ENCODE peak calls at places on chromosome 16, in ten cellular contexts. E, W, N, Z, O, X, F, A, J and P are unnamed samples.
A peak's percentile ranks its signal among the peaks of the same experiment; 100 is the strongest.

GRCh38 chr16:88681709-88682451 is 4.4 kb downstream of the SNAI3 start:
- DNase-seq in E (no peak), X (peak; percentile 60), F (no peak), Z (no peak), N (no peak), W (peak; percentile 87), J (no peak), O (no peak), A (peak; percentile 55), P (peak; percentile 86)

GRCh38 chr16:86252596-86252995 is 257.7 kb upstream of the FOXF1 start:
- DNase-seq in F (no peak), Z (peak; percentile 9), W (no peak), J (no peak), X (no peak), A (no peak), N (no peak), O (peak; percentile 27), E (peak; percentile 35), P (no peak)

GRCh38 chr16:58094791-58095574 is 34.2 kb downstream of the CFAP20 start:
- DNase-seq in N (no peak), W (peak; percentile 38), O (no peak), J (no peak), E (no peak), A (no peak), F (no peak), X (no peak), Z (no peak), P (no peak)

GRCh38 chr16:22007509-22008214 is at the start of gene MOSMO:
- DNase-seq in F (peak; percentile 40), J (peak; percentile 82), W (peak; percentile 88), Z (peak; percentile 68), E (peak; percentile 46), O (peak; percentile 69), X (peak; percentile 55), A (peak; percentile 80), N (peak; percentile 57), P (peak; percentile 94)

GRCh38 chr16:79286646-79287423 is 313.7 kb downstream of the MAF start:
- DNase-seq in W (peak; percentile 72), Z (no peak), N (no peak), O (peak; percentile 25), A (peak; percentile 51), X (no peak), J (peak; percentile 80), E (no peak), F (no peak), P (no peak)

GRCh38 chr16:86573646-86574508 is 4.5 kb upstream of the FOXL1 start:
- DNase-seq in A (no peak), N (no peak), Z (no peak), E (no peak), W (no peak), J (no peak), X (no peak), O (no peak), F (no peak), P (no peak)

GRCh38 chr16:12484426-12484825 is 319.3 kb downstream of the CPPED1 start:
- DNase-seq in F (no peak), X (no peak), A (no peak), N (no peak), J (no peak), Z (no peak), E (no peak), O (no peak), W (no peak), P (no peak)

GRCh38 chr16:90078594-90078895 is 1.4 kb upstream of the PRDM7 start:
- DNase-seq in J (no peak), Z (no peak), W (no peak), A (no peak), N (no peak), X (no peak), F (no peak), O (no peak), E (no peak), P (no peak)

GRCh38 chr16:855471-855870 is 54.9 kb upstream of the GNG13 start:
- DNase-seq in X (no peak), F (no peak), A (no peak), N (no peak), E (no peak), J (no peak), Z (no peak), O (no peak), W (peak; percentile 70), P (no peak)

GRCh38 chr16:856101-856500 is 55.6 kb upstream of the GNG13 start:
- DNase-seq in E (no peak), W (peak; percentile 72), N (no peak), F (no peak), A (no peak), Z (no peak), O (no peak), X (no peak), J (no peak), P (peak; percentile 30)

GRCh38 chr16:854808-855410 is 54.4 kb upstream of the GNG13 start:
- DNase-seq in A (no peak), W (peak; percentile 69), N (no peak), X (no peak), F (no peak), O (no peak), J (no peak), E (no peak), Z (no peak), P (no peak)

GRCh38 chr16:853981-854807 is 53.7 kb upstream of the GNG13 start:
- DNase-seq in Z (no peak), N (no peak), O (no peak), A (no peak), X (no peak), J (no peak), E (no peak), W (peak; percentile 55), F (no peak), P (peak; percentile 39)

GRCh38 chr16:856811-857210 is 56.3 kb upstream of the GNG13 start:
- DNase-seq in A (no peak), X (no peak), J (no peak), E (no peak), N (no peak), O (no peak), F (no peak), Z (no peak), W (peak; percentile 32), P (no peak)
- H3K9me3 ChIP-seq in A (peaks cover 18% of the 10 kb centered on the region), X (no peaks in the 10 kb centered on the region), J (no peaks in the 10 kb centered on the region), E (peaks cover 21% of the 10 kb centered on the region), N (no peaks in the 10 kb centered on the region), O (no peaks in the 10 kb centered on the region), F (peaks cover 5% of the 10 kb centered on the region), Z (peaks cover 28% of the 10 kb centered on the region), W (no peaks in the 10 kb centered on the region), P (no peaks in the 10 kb centered on the region)

GRCh38 chr16:24318670-24319069 is 62.5 kb downstream of the CACNG3 start:
- DNase-seq in F (no peak), J (no peak), E (no peak), O (no peak), X (no peak), Z (no peak), W (no peak), N (no peak), A (no peak), P (no peak)
- H3K27ac ChIP-seq in F (no peak overlapping the region), J (no peak overlapping the region), E (no peak overlapping the region), O (no peak overlapping the region), X (no peak overlapping the region), Z (no peak overlapping the region), W (no peak overlapping the region), N (no peak overlapping the region), A (no peak overlapping the region), P (no peak overlapping the region)

GRCh38 chr16:75169899-75170405 is 21.6 kb downstream of the ZFP1 start:
- DNase-seq in Z (no peak), W (no peak), N (no peak), A (no peak), E (no peak), X (no peak), F (no peak), O (no peak), J (no peak), P (no peak)
- H3K9me3 ChIP-seq in Z (peaks cover 66% of the 10 kb centered on the region), W (peaks cover 13% of the 10 kb centered on the region), N (peaks cover 32% of the 10 kb centered on the region), A (peaks cover 97% of the 10 kb centered on the region), E (peaks cover 98% of the 10 kb centered on the region), X (peaks cover 31% of the 10 kb centered on the region), F (peaks cover 35% of the 10 kb centered on the region), O (peaks cover 9% of the 10 kb centered on the region), J (no peaks in the 10 kb centered on the region), P (peaks cover 13% of the 10 kb centered on the region)

GRCh38 chr16:31085371-31085770 is 3.4 kb downstream of the PRSS53 start:
- DNase-seq in W (no peak), O (no peak), N (no peak), A (no peak), X (no peak), F (no peak), J (no peak), E (no peak), Z (no peak), P (no peak)
- H3K27ac ChIP-seq in W (no peak overlapping the region), O (no peak overlapping the region), N (no peak overlapping the region), A (no peak overlapping the region), X (no peak overlapping the region), F (no peak overlapping the region), J (no peak overlapping the region), E (no peak overlapping the region), Z (no peak overlapping the region), P (no peak overlapping the region)

GRCh38 chr16:20517149-20517548 is 59.0 kb downstream of the ACSM2B start:
- DNase-seq in N (no peak), J (no peak), X (no peak), A (no peak), E (no peak), W (no peak), O (no peak), F (no peak), Z (no peak), P (no peak)
- H3K9me3 ChIP-seq in N (no peaks in the 10 kb centered on the region), J (no peaks in the 10 kb centered on the region), X (no peaks in the 10 kb centered on the region), A (no peaks in the 10 kb centered on the region), E (no peaks in the 10 kb centered on the region), W (no peaks in the 10 kb centered on the region), O (no peaks in the 10 kb centered on the region), F (no peaks in the 10 kb centered on the region), Z (peaks cover 5% of the 10 kb centered on the region), P (no peaks in the 10 kb centered on the region)

GRCh38 chr16:50151744-50152143 is 1.4 kb upstream of the TENT4B start:
- DNase-seq in F (no peak), W (no peak), X (no peak), O (no peak), J (peak; percentile 37), N (no peak), A (no peak), E (no peak), Z (no peak), P (no peak)
- H3K27ac ChIP-seq in F (no peak overlapping the region), W (peak overlapping the region; percentile 99), X (peak overlapping the region; percentile 99), O (peak overlapping the region; percentile 89), J (peak overlapping the region; percentile 99), N (peak overlapping the region; percentile 93), A (no peak overlapping the region), E (peak overlapping the region; percentile 96), Z (no peak overlapping the region), P (no peak overlapping the region)